ENCODE peak calls at places on chromosomes 2 and 18, in four cellular contexts. Z is mucosa of descending colon, Q is cardiac muscle cell, D is tibial artery. G is an unnamed sample. For H3K9me3, the result is how much of the 10 kb centered on the place peaks cover.

GRCh38 chr18:48817021-48817461 is 133.7 kb downstream of the SMAD7 start:
- DNase-seq in Z (no peak), Q (no peak), D (peak), G (no peak)

GRCh38 chr18:13627639-13628038 is 98.7 kb downstream of the FAM210A start:
- DNase-seq in D (no peak), Z (no peak), Q (no peak), G (no peak)

GRCh38 chr2:189024861-189025618 is 50.9 kb downstream of the COL3A1 start:
- DNase-seq in Z (no peak), D (no peak), Q (peak), G (no peak)

GRCh38 chr2:19244460-19245363 is 113.7 kb downstream of the OSR1 start:
- DNase-seq in Q (peak), D (no peak), Z (no peak), G (peak)

GRCh38 chr2:198098386-198098785 is 294.0 kb downstream of the PLCL1 start:
- DNase-seq in Q (no peak), Z (no peak), D (no peak), G (no peak)

GRCh38 chr2:132965469-132965868 is 295.5 kb upstream of the LYPD1 start:
- DNase-seq in Z (no peak), D (no peak), Q (no peak), G (no peak)

GRCh38 chr2:179518891-179519290 is 254.3 kb upstream of the SESTD1 start:
- DNase-seq in Z (no peak), Q (no peak), D (no peak), G (no peak)

GRCh38 chr2:68372435-68372834 is 7.4 kb downstream of the PLEK start:
- DNase-seq in Z (no peak), D (no peak), Q (no peak), G (no peak)

GRCh38 chr2:70982971-70983370 is 4.5 kb downstream of the ANKRD53 start:
- DNase-seq in Q (no peak), Z (no peak), D (no peak), G (no peak)

GRCh38 chr2:213243189-213244044 is 40.8 kb upstream of the SPAG16 start:
- DNase-seq in Q (no peak), D (no peak), Z (no peak), G (no peak)

GRCh38 chr18:51153659-51154371 is 43.7 kb downstream of the MEX3C start:
- DNase-seq in Q (no peak), D (no peak), Z (peak), G (no peak)

GRCh38 chr2:160429248-160430000 is 64.2 kb downstream of the RBMS1 start:
- DNase-seq in D (no peak), Z (no peak), Q (peak), G (no peak)

GRCh38 chr18:22883189-22883588 is 49.9 kb upstream of the RBBP8 start:
- DNase-seq in Q (no peak), D (no peak), Z (no peak), G (no peak)

GRCh38 chr2:20491739-20492531 is 45.1 kb downstream of the RHOB start:
- DNase-seq in Q (peak), D (no peak), Z (no peak), G (peak)

GRCh38 chr18:4035521-4035920 is 419.6 kb downstream of the DLGAP1 start:
- DNase-seq in D (no peak), Z (no peak), Q (no peak), G (no peak)

GRCh38 chr2:69584127-69584889 is 59.2 kb downstream of the AAK1 start:
- DNase-seq in D (no peak), Q (no peak), Z (no peak), G (no peak)

GRCh38 chr2:212686285-212686895 is 147.8 kb upstream of the ERBB4 start:
- DNase-seq in D (no peak), Q (peak), Z (peak), G (peak)

GRCh38 chr2:25912851-25913695 is 34.8 kb upstream of the ASXL2 start:
- DNase-seq in Z (no peak), Q (peak), D (no peak), G (no peak)

GRCh38 chr18:46320928-46321855 is 217.0 kb downstream of the HAUS1 start:
- DNase-seq in Q (peak), D (no peak), Z (no peak), G (no peak)

GRCh38 chr2:218829868-218830451 is 1.6 kb downstream of the PRKAG3 start:
- DNase-seq in Q (no peak), Z (no peak), D (peak), G (peak)

GRCh38 chr2:44981714-44982108 is 27.5 kb downstream of the SIX2 start:
- DNase-seq in D (peak), Q (peak), Z (peak), G (peak)

GRCh38 chr18:49811151-49811938 is 2.0 kb downstream of the ACAA2 start:
- DNase-seq in Z (no peak), D (no peak), Q (no peak), G (no peak)

GRCh38 chr2:218063541-218064295 is 5.3 kb upstream of the RUFY4 start:
- DNase-seq in Z (no peak), D (no peak), Q (no peak), G (no peak)

GRCh38 chr18:69725009-69725408 is 222.7 kb downstream of the CD226 start:
- DNase-seq in Q (peak), D (no peak), Z (no peak), G (peak)

GRCh38 chr2:231709636-231709980 is 1.3 kb downstream of the PTMA start:
- DNase-seq in Z (peak), D (peak), Q (peak), G (peak)

GRCh38 chr2:98412751-98413445 is 31.8 kb upstream of the INPP4A start:
- DNase-seq in D (no peak), Z (no peak), Q (peak), G (peak)

GRCh38 chr2:98127229-98127989 is 40.4 kb downstream of the VWA3B start:
- DNase-seq in D (no peak), Q (no peak), Z (no peak), G (no peak)

GRCh38 chr2:142097711-142098110 is 33.1 kb downstream of the LRP1B start:
- DNase-seq in D (no peak), Z (no peak), Q (no peak), G (no peak)

GRCh38 chr2:16002575-16002974 is 62.2 kb downstream of the MYCN start:
- DNase-seq in Q (no peak), D (no peak), Z (no peak), G (no peak)

GRCh38 chr18:13452851-13453524 is 234.4 kb downstream of the LDLRAD4 start:
- DNase-seq in Q (no peak), Z (no peak), D (peak), G (no peak)

GRCh38 chr2:55111230-55111569 is 60.9 kb upstream of the RTN4 start:
- DNase-seq in D (no peak), Q (no peak), Z (no peak), G (no peak)

GRCh38 chr2:55109219-55109891 is 59.1 kb upstream of the RTN4 start:
- DNase-seq in Z (no peak), Q (peak), D (no peak), G (peak)

GRCh38 chr2:55112229-55113016 is 62.2 kb upstream of the RTN4 start:
- DNase-seq in Z (peak), D (peak), Q (peak), G (peak)

GRCh38 chr2:55113976-55114564 is 63.8 kb upstream of the RTN4 start:
- DNase-seq in Z (no peak), Q (no peak), D (no peak), G (no peak)

GRCh38 chr2:55111570-55112228 is 61.4 kb upstream of the RTN4 start:
- DNase-seq in Q (peak), Z (no peak), D (peak), G (peak)
- H3K4me3 ChIP-seq in Q (no peak), Z (no peak), D (no peak), G (no peak)

GRCh38 chr2:141055526-141055925 is 1075.3 kb downstream of the LRP1B start:
- DNase-seq in Z (no peak), Q (peak), D (no peak), G (peak)
- H3K9me3 ChIP-seq in Z (under half), Q (under half), D (under half), G (under half)

GRCh38 chr2:144452169-144453038 is 67.5 kb downstream of the ZEB2 start:
- DNase-seq in Q (peak), Z (no peak), D (no peak), G (no peak)

GRCh38 chr2:144451443-144451842 is 68.5 kb downstream of the ZEB2 start:
- DNase-seq in Q (no peak), Z (no peak), D (no peak), G (no peak)

GRCh38 chr2:144453486-144454158 is 66.3 kb downstream of the ZEB2 start:
- DNase-seq in Q (no peak), D (no peak), Z (no peak), G (no peak)

GRCh38 chr2:144454466-144455287 is 65.2 kb downstream of the ZEB2 start:
- DNase-seq in D (no peak), Z (no peak), Q (no peak), G (no peak)

GRCh38 chr2:144453039-144453336 is 66.9 kb downstream of the ZEB2 start:
- DNase-seq in Z (no peak), Q (peak), D (no peak), G (no peak)
- H3K4me3 ChIP-seq in Z (no peak), Q (peak), D (peak), G (no peak)

GRCh38 chr2:107553534-107553933 is 273.2 kb upstream of the RGPD4 start:
- DNase-seq in D (no peak), Q (peak), Z (no peak), G (peak)
- H3K9me3 ChIP-seq in D (under half), Q (under half), Z (under half), G (under half)

GRCh38 chr2:118847447-118848172 is at the start of gene EN1:
- DNase-seq in D (no peak), Q (peak), Z (no peak), G (peak)

GRCh38 chr2:118845005-118845842 is 2.2 kb downstream of the EN1 start:
- DNase-seq in Q (no peak), Z (no peak), D (peak), G (peak)

GRCh38 chr2:118846667-118847446 is 591 bp downstream of the EN1 start:
- DNase-seq in Q (no peak), Z (no peak), D (no peak), G (peak)

GRCh38 chr2:118844261-118845004 is 3.0 kb downstream of the EN1 start:
- DNase-seq in D (no peak), Z (no peak), Q (no peak), G (peak)

GRCh38 chr2:118845843-118846666 is 1.4 kb downstream of the EN1 start:
- DNase-seq in Z (no peak), Q (no peak), D (peak), G (peak)
- H3K4me3 ChIP-seq in Z (no peak), Q (no peak), D (peak), G (peak)

G was measured in MG63.